ENCODE peak calls at places on chromosomes 16 and 17, in ten cellular contexts. One of them, this sample, is unnamed.
A peak's percentile ranks its signal among the peaks of the same experiment; 100 is the strongest.

GRCh38 chr17:57395721-57396321 is 139.5 kb downstream of the MSI2 start:
- DNase-seq in thoracic aorta: no peak
- DNase-seq in tibial nerve: no peak
- DNase-seq in left ventricle myocardium inferior: no peak
- DNase-seq in fibroblast of lung: no peak
- DNase-seq in CD8-positive, alpha-beta T cell: no peak
- DNase-seq in body of pancreas: no peak
- DNase-seq in endothelial cell of umbilical vein: no peak
- DNase-seq in endodermal cell: no peak
- DNase-seq in dorsolateral prefrontal cortex: no peak
- DNase-seq in this sample: no peak

GRCh38 chr16:19913306-19913717 is 28.7 kb upstream of the GPRC5B start:
- DNase-seq in CD8-positive, alpha-beta T cell: no peak
- DNase-seq in dorsolateral prefrontal cortex: no peak
- DNase-seq in endothelial cell of umbilical vein: peak; percentile 30
- DNase-seq in tibial nerve: no peak
- DNase-seq in fibroblast of lung: no peak
- DNase-seq in left ventricle myocardium inferior: no peak
- DNase-seq in body of pancreas: no peak
- DNase-seq in endodermal cell: no peak
- DNase-seq in thoracic aorta: no peak
- DNase-seq in this sample: no peak

GRCh38 chr17:69574257-69575197 is 160.0 kb downstream of the MAP2K6 start:
- DNase-seq in CD8-positive, alpha-beta T cell: no peak
- DNase-seq in body of pancreas: no peak
- DNase-seq in dorsolateral prefrontal cortex: no peak
- DNase-seq in endothelial cell of umbilical vein: peak; percentile 61
- DNase-seq in thoracic aorta: no peak
- DNase-seq in left ventricle myocardium inferior: no peak
- DNase-seq in tibial nerve: no peak
- DNase-seq in fibroblast of lung: peak; percentile 86
- DNase-seq in endodermal cell: no peak
- DNase-seq in this sample: no peak

GRCh38 chr16:70432800-70433455 is 6.0 kb downstream of the ST3GAL2 start:
- DNase-seq in tibial nerve: no peak
- DNase-seq in endodermal cell: no peak
- DNase-seq in CD8-positive, alpha-beta T cell: no peak
- DNase-seq in left ventricle myocardium inferior: no peak
- DNase-seq in thoracic aorta: no peak
- DNase-seq in dorsolateral prefrontal cortex: no peak
- DNase-seq in endothelial cell of umbilical vein: no peak
- DNase-seq in body of pancreas: no peak
- DNase-seq in fibroblast of lung: peak; percentile 25
- DNase-seq in this sample: no peak

GRCh38 chr17:49454050-49454449 is 39.4 kb upstream of the PHB1 start:
- DNase-seq in thoracic aorta: no peak
- DNase-seq in fibroblast of lung: peak; percentile 62
- DNase-seq in tibial nerve: peak; percentile 23
- DNase-seq in body of pancreas: no peak
- DNase-seq in dorsolateral prefrontal cortex: peak; percentile 64
- DNase-seq in CD8-positive, alpha-beta T cell: no peak
- DNase-seq in endodermal cell: no peak
- DNase-seq in left ventricle myocardium inferior: no peak
- DNase-seq in endothelial cell of umbilical vein: no peak
- DNase-seq in this sample: no peak

GRCh38 chr17:58120195-58120822 is 27.9 kb upstream of the OR4D1 start:
- DNase-seq in tibial nerve: no peak
- DNase-seq in fibroblast of lung: peak; percentile 54
- DNase-seq in body of pancreas: peak; percentile 50
- DNase-seq in dorsolateral prefrontal cortex: no peak
- DNase-seq in endothelial cell of umbilical vein: peak; percentile 59
- DNase-seq in thoracic aorta: no peak
- DNase-seq in endodermal cell: peak; percentile 92
- DNase-seq in left ventricle myocardium inferior: no peak
- DNase-seq in CD8-positive, alpha-beta T cell: peak; percentile 57
- DNase-seq in this sample: no peak

GRCh38 chr16:64417711-64418227 is 704.1 kb downstream of the CDH11 start:
- DNase-seq in endodermal cell: no peak
- DNase-seq in fibroblast of lung: peak; percentile 95
- DNase-seq in left ventricle myocardium inferior: no peak
- DNase-seq in thoracic aorta: no peak
- DNase-seq in tibial nerve: no peak
- DNase-seq in body of pancreas: no peak
- DNase-seq in dorsolateral prefrontal cortex: no peak
- DNase-seq in CD8-positive, alpha-beta T cell: no peak
- DNase-seq in endothelial cell of umbilical vein: peak; percentile 30
- DNase-seq in this sample: no peak

GRCh38 chr17:43766413-43767052 is 7.9 kb upstream of the SOST start:
- DNase-seq in body of pancreas: peak; percentile 69
- DNase-seq in fibroblast of lung: peak; percentile 28
- DNase-seq in tibial nerve: peak; percentile 58
- DNase-seq in left ventricle myocardium inferior: peak; percentile 57
- DNase-seq in dorsolateral prefrontal cortex: no peak
- DNase-seq in thoracic aorta: no peak
- DNase-seq in CD8-positive, alpha-beta T cell: no peak
- DNase-seq in endothelial cell of umbilical vein: peak; percentile 56
- DNase-seq in endodermal cell: peak; percentile 90
- DNase-seq in this sample: peak; percentile 73

GRCh38 chr16:495127-495748 is 32.3 kb upstream of the CAPN15 start:
- DNase-seq in dorsolateral prefrontal cortex: no peak
- DNase-seq in body of pancreas: peak; percentile 42
- DNase-seq in endodermal cell: peak; percentile 91
- DNase-seq in left ventricle myocardium inferior: no peak
- DNase-seq in tibial nerve: no peak
- DNase-seq in fibroblast of lung: peak; percentile 6
- DNase-seq in endothelial cell of umbilical vein: peak; percentile 49
- DNase-seq in CD8-positive, alpha-beta T cell: no peak
- DNase-seq in thoracic aorta: no peak
- DNase-seq in this sample: no peak

GRCh38 chr16:497258-497657 is 30.3 kb upstream of the CAPN15 start:
- DNase-seq in dorsolateral prefrontal cortex: no peak
- DNase-seq in left ventricle myocardium inferior: no peak
- DNase-seq in CD8-positive, alpha-beta T cell: no peak
- DNase-seq in tibial nerve: no peak
- DNase-seq in endothelial cell of umbilical vein: no peak
- DNase-seq in thoracic aorta: no peak
- DNase-seq in endodermal cell: no peak
- DNase-seq in body of pancreas: no peak
- DNase-seq in fibroblast of lung: no peak
- DNase-seq in this sample: no peak

GRCh38 chr16:492211-492875 is 35.2 kb upstream of the CAPN15 start:
- DNase-seq in thoracic aorta: no peak
- DNase-seq in dorsolateral prefrontal cortex: no peak
- DNase-seq in endothelial cell of umbilical vein: no peak
- DNase-seq in tibial nerve: no peak
- DNase-seq in CD8-positive, alpha-beta T cell: no peak
- DNase-seq in body of pancreas: no peak
- DNase-seq in left ventricle myocardium inferior: no peak
- DNase-seq in fibroblast of lung: no peak
- DNase-seq in endodermal cell: peak; percentile 70
- DNase-seq in this sample: no peak

GRCh38 chr16:499924-500323 is 27.6 kb upstream of the CAPN15 start:
- DNase-seq in tibial nerve: no peak
- DNase-seq in thoracic aorta: no peak
- DNase-seq in endodermal cell: no peak
- DNase-seq in endothelial cell of umbilical vein: no peak
- DNase-seq in fibroblast of lung: no peak
- DNase-seq in CD8-positive, alpha-beta T cell: no peak
- DNase-seq in body of pancreas: no peak
- DNase-seq in left ventricle myocardium inferior: no peak
- DNase-seq in dorsolateral prefrontal cortex: no peak
- DNase-seq in this sample: no peak

DNA sequence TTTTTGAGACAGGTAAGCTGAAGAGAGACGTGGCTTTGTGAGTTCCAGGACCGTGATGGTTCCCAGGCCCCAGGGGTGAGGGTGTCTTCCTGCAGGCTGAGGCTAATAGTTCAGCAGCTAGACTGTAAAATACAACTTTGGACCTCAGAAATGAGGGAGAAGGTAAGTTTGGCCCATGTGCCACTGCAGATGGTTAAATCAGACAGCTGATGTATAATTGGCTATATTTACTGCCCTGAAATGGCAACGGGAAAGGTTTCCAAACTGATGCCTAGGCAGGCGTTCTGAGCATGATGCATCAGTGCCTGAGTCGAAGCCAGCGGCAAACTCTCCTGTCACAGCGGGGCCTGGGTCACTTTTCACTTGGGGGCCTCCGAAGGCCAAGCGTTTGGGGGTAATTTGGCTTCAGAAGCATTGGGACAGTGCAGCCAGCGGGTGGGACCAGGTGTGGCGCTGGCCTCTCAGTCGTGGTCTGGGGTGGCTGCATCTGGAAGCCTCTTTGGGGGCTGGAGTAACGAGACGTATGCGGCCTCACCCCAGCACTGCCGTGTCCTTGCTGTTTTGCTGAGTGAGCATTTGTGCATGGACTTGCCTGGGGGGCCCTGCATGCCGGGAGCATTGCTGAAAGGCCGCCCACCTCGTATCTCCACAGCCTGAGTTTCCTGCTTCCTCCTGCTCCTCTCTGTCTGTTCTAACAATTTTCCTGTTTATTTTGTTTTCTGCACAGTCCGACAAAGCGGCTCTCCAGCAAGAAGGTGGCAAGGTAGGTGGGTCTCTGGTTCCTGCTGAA is 31.2 kb upstream of the CAPN15 start:
- DNase-seq in CD8-positive, alpha-beta T cell: no peak
- DNase-seq in endodermal cell: no peak
- DNase-seq in body of pancreas: no peak
- DNase-seq in dorsolateral prefrontal cortex: no peak
- DNase-seq in fibroblast of lung: no peak
- DNase-seq in left ventricle myocardium inferior: no peak
- DNase-seq in tibial nerve: no peak
- DNase-seq in thoracic aorta: no peak
- DNase-seq in endothelial cell of umbilical vein: peak; percentile 26
- DNase-seq in this sample: no peak
- H3K27ac ChIP-seq in CD8-positive, alpha-beta T cell: no peak overlapping the region
- H3K27ac ChIP-seq in endodermal cell: no peak overlapping the region
- H3K27ac ChIP-seq in body of pancreas: no peak overlapping the region
- H3K27ac ChIP-seq in dorsolateral prefrontal cortex: no peak overlapping the region
- H3K27ac ChIP-seq in fibroblast of lung: no peak overlapping the region
- H3K27ac ChIP-seq in left ventricle myocardium inferior: no peak overlapping the region
- H3K27ac ChIP-seq in tibial nerve: no peak overlapping the region
- H3K27ac ChIP-seq in thoracic aorta: no peak overlapping the region
- H3K27ac ChIP-seq in endothelial cell of umbilical vein: no peak overlapping the region
- H3K27ac ChIP-seq in this sample: no peak overlapping the region

DNA sequence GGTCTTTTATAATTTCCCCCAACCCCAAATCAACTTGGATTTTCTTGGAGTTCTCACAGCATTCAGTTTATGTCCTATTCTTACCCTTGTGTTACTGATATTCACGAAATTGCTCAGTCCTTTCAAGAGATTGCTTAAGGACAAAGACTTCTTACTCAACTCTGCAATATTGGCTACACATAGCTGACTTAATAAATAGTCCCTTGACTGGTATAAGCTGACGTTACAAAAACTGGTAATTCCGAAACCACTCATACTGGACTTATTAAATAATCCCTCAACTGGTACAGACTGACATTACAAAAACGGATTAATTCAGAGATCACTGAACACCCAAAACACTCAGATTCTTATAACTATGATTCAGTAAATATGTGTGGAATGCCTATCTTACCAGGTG is 860 bp downstream of the TIGD7 start:
- DNase-seq in left ventricle myocardium inferior: no peak
- DNase-seq in endodermal cell: no peak
- DNase-seq in tibial nerve: no peak
- DNase-seq in dorsolateral prefrontal cortex: no peak
- DNase-seq in CD8-positive, alpha-beta T cell: no peak
- DNase-seq in thoracic aorta: no peak
- DNase-seq in fibroblast of lung: no peak
- DNase-seq in body of pancreas: no peak
- DNase-seq in endothelial cell of umbilical vein: no peak
- DNase-seq in this sample: no peak
- H3K4me3 ChIP-seq in left ventricle myocardium inferior: peak overlapping the region; percentile 95
- H3K4me3 ChIP-seq in endodermal cell: peak overlapping the region; percentile 87
- H3K4me3 ChIP-seq in tibial nerve: peak overlapping the region; percentile 68
- H3K4me3 ChIP-seq in dorsolateral prefrontal cortex: peak overlapping the region; percentile 90
- H3K4me3 ChIP-seq in CD8-positive, alpha-beta T cell: peak overlapping the region; percentile 90
- H3K4me3 ChIP-seq in thoracic aorta: peak overlapping the region; percentile 86
- H3K4me3 ChIP-seq in fibroblast of lung: peak overlapping the region; percentile 70
- H3K4me3 ChIP-seq in body of pancreas: no peak overlapping the region
- H3K4me3 ChIP-seq in endothelial cell of umbilical vein: peak overlapping the region; percentile 65
- H3K4me3 ChIP-seq in this sample: peak overlapping the region; percentile 83

DNA sequence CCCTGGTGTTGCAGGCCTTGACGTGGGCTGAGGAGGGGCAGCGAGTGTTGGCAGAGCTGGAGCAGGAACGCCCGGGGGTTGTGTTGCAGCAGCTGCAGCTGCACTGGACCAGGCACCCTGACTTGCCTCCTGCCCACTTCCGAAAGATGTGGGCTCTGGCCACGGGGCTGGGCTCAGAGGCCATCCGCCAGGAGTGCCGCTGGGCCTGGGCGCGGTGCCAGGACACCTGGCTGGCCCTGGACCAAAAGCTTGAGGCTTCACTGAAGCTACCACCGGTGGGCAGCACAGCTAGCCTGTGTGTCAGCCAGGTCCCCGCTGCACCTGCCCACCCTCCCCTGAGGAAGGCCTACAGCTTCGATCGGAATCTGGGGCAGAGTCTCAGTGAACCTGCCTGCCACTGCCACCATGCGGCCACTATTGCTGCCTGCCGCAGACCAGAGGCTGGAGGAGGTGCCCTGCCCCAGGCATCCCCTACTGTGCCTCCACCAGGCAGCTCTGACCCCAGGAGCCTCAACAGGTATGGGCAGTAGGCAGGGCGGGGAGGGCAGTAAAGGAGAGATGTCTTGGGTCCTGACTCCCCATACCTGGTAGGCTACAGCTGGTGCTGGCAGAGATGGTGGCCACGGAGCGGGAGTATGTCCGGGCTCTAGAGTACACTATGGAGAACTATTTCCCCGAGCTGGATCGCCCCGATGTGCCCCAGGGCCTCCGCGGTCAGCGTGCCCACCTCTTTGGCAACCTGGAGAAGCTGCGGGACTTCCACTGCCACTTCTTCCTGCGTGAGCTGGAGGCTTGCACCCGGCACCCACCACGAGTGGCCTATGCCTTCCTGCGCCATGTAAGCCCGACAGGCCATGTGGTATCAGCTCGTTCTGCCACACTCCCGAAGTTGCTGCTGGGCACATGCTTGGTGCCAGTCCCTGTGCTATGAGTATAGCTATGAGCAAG is 5.6 kb downstream of the PLEKHG4 start:
- DNase-seq in tibial nerve: no peak
- DNase-seq in dorsolateral prefrontal cortex: no peak
- DNase-seq in fibroblast of lung: peak; percentile 26
- DNase-seq in left ventricle myocardium inferior: no peak
- DNase-seq in CD8-positive, alpha-beta T cell: no peak
- DNase-seq in body of pancreas: peak; percentile 65
- DNase-seq in thoracic aorta: no peak
- DNase-seq in endothelial cell of umbilical vein: peak; percentile 13
- DNase-seq in endodermal cell: peak; percentile 94
- DNase-seq in this sample: no peak
- TF ChIP-seq CTCF in tibial nerve: no peak
- TF ChIP-seq CTCF in dorsolateral prefrontal cortex: peak; percentile 45
- TF ChIP-seq CTCF in fibroblast of lung: peak; percentile 54
- TF ChIP-seq CTCF in left ventricle myocardium inferior: peak; percentile 61
- TF ChIP-seq CTCF in CD8-positive, alpha-beta T cell: no peak
- TF ChIP-seq CTCF in body of pancreas: peak; percentile 50
- TF ChIP-seq CTCF in thoracic aorta: peak; percentile 47
- TF ChIP-seq CTCF in endothelial cell of umbilical vein: peak; percentile 65
- TF ChIP-seq CTCF in endodermal cell: peak; percentile 82
- TF ChIP-seq CTCF in this sample: peak; percentile 21

DNA sequence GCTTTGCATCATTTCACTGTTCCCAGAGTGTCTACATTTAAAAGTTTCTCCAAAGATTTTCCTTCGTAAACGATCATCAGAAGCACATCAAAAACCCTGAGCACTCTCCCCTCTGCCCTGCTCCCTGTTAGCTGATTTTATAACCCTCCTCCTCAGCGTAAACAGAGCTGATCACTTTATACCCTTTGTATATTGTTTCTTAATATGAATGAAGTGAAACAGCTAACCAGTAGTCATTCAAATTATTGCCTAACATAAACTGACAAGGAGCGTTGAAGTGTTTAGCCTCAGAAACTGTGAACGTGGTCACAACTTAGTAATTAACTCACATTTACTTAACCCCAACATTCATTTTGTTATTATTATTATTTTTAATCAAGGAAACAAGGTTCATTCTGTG is 160.0 kb upstream of the FOXF1 start:
- DNase-seq in left ventricle myocardium inferior: no peak
- DNase-seq in CD8-positive, alpha-beta T cell: no peak
- DNase-seq in dorsolateral prefrontal cortex: no peak
- DNase-seq in thoracic aorta: no peak
- DNase-seq in endothelial cell of umbilical vein: no peak
- DNase-seq in body of pancreas: no peak
- DNase-seq in fibroblast of lung: no peak
- DNase-seq in endodermal cell: no peak
- DNase-seq in tibial nerve: no peak
- DNase-seq in this sample: no peak
- H3K27ac ChIP-seq in left ventricle myocardium inferior: no peak overlapping the region
- H3K27ac ChIP-seq in CD8-positive, alpha-beta T cell: no peak overlapping the region
- H3K27ac ChIP-seq in dorsolateral prefrontal cortex: no peak overlapping the region
- H3K27ac ChIP-seq in thoracic aorta: no peak overlapping the region
- H3K27ac ChIP-seq in endothelial cell of umbilical vein: no peak overlapping the region
- H3K27ac ChIP-seq in body of pancreas: no peak overlapping the region
- H3K27ac ChIP-seq in fibroblast of lung: no peak overlapping the region
- H3K27ac ChIP-seq in endodermal cell: no peak overlapping the region
- H3K27ac ChIP-seq in tibial nerve: no peak overlapping the region
- H3K27ac ChIP-seq in this sample: no peak overlapping the region